ENCODE peak calls at places on chromosomes 7 and 10, in five cellular contexts. U is colonic mucosa, H is hepatocyte, T is PC-3, W is foreskin fibroblast. N is an unnamed sample.

GRCh38 chr7:43671520-43671919 is 57.8 kb downstream of the COA1 start:
- DNase-seq in W (no peak), U (no peak), T (no peak), H (no peak), N (no peak)

GRCh38 chr10:122141821-122142651 is 129.1 kb upstream of the BTBD16 start:
- DNase-seq in H (no peak), U (no peak), W (peak), T (peak), N (no peak)

GRCh38 chr7:27174077-27175004 is at the start of gene HOXA10:
- DNase-seq in U (peak), H (no peak), W (peak), T (peak), N (no peak)

GRCh38 chr7:64098-64521 is 128.3 kb upstream of the FAM20C start:
- DNase-seq in U (peak), H (peak), T (peak), W (peak), N (peak)

GRCh38 chr10:3248526-3249255 is 76.1 kb upstream of the PITRM1 start:
- DNase-seq in T (peak), H (peak), W (peak), U (no peak), N (peak)

GRCh38 chr7:68006619-68007018 is 1010.0 kb downstream of the TYW1 start:
- DNase-seq in W (no peak), H (no peak), U (no peak), T (no peak), N (no peak)

GRCh38 chr10:76327441-76327840 is 896.0 kb downstream of the LRMDA start:
- DNase-seq in U (no peak), W (no peak), T (peak), H (no peak), N (no peak)

GRCh38 chr7:104793066-104793465 is 220.9 kb upstream of the KMT2E start:
- DNase-seq in H (no peak), U (no peak), W (peak), T (no peak), N (no peak)

GRCh38 chr10:123570051-123570897 is 95.9 kb upstream of the GPR26 start:
- DNase-seq in U (no peak), W (no peak), H (no peak), T (no peak), N (no peak)

GRCh38 chr7:87147500-87147899 is 4.8 kb upstream of the DMTF1 start:
- DNase-seq in T (peak), W (no peak), U (no peak), H (no peak), N (no peak)

GRCh38 chr7:128938524-128939074 is 872 bp downstream of the IRF5 start:
- DNase-seq in W (peak), U (peak), T (no peak), H (no peak), N (no peak)

GRCh38 chr7:154627571-154628290 is 375.2 kb downstream of the PAXIP1 start:
- DNase-seq in W (no peak), U (no peak), H (no peak), T (no peak), N (peak)

GRCh38 chr7:26192485-26193087 is 8.0 kb downstream of the HNRNPA2B1 start:
- DNase-seq in U (no peak), W (no peak), H (no peak), T (no peak), N (no peak)

GRCh38 chr10:79340646-79341244 is 6.5 kb upstream of the PPIF start:
- DNase-seq in H (no peak), W (no peak), T (no peak), U (no peak), N (no peak)

GRCh38 chr7:30789334-30789711 is 18.1 kb downstream of the MINDY4 start:
- DNase-seq in U (no peak), H (no peak), W (peak), T (peak), N (no peak)

GRCh38 chr7:30252885-30253795 is 31.3 kb upstream of the ZNRF2 start:
- DNase-seq in U (peak), T (peak), W (no peak), H (peak), N (peak)

GRCh38 chr10:88190540-88191213 is 327.3 kb downstream of the PTEN start:
- DNase-seq in H (no peak), W (no peak), T (no peak), U (no peak), N (no peak)

GRCh38 chr10:15510963-15511362 is 139.9 kb upstream of the FAM171A1 start:
- DNase-seq in H (no peak), T (no peak), W (no peak), U (no peak), N (no peak)

GRCh38 chr10:119413738-119414611 is 128.5 kb downstream of the RGS10 start:
- DNase-seq in T (no peak), H (peak), U (no peak), W (peak), N (peak)

GRCh38 chr7:100476903-100477870 is 1.8 kb downstream of the TSC22D4 start:
- DNase-seq in T (no peak), W (peak), U (peak), H (no peak), N (no peak)
- TF ChIP-seq CTCF in T (peak), W (peak), U (peak), H (peak), N (peak)

GRCh38 chr7:91080351-91080750 is 183.9 kb upstream of the FZD1 start:
- DNase-seq in U (no peak), H (no peak), T (no peak), W (no peak), N (no peak)

GRCh38 chr7:91085175-91085574 is 179.1 kb upstream of the FZD1 start:
- DNase-seq in T (no peak), W (no peak), U (no peak), H (no peak), N (no peak)

GRCh38 chr7:91082038-91082437 is 182.2 kb upstream of the FZD1 start:
- DNase-seq in T (no peak), H (no peak), U (no peak), W (peak), N (peak)

GRCh38 chr7:91083855-91084644 is 180.2 kb upstream of the FZD1 start:
- DNase-seq in T (peak), W (peak), H (peak), U (no peak), N (no peak)

DNA sequence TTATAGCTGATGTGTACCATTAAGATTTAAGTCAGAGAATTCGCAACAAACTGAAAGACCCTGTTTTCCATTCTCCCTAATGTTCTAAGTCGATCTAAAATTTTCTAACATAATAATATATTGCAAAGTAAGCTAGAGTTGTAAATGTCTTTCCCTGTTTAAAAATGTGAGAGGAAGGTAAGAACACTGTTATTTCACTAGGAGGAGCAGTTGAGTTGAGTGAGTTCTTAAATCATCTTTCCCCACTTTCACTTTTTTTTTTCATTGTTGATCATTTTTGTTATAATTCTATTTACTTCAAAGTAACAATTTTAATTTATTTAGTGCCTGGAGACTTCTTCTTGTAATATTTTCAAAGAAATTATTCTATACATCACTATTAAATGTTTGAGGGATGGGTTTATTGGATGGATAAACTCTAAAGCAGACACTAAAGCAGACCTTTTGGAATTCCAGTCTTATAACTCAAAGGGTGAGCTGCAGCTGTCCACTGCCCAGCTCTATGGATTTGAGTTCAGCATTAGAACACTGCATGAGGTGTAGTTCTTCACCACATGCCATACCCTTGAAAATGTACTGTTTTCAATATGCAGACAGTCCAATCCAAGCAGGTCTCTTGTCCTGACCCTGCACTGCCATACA is 181.3 kb upstream of the FZD1 start:
- DNase-seq in W (peak), U (no peak), T (peak), H (peak), N (peak)
- H3K4me3 ChIP-seq in W (no peak), U (no peak), T (no peak), H (no peak), N (no peak)

DNA sequence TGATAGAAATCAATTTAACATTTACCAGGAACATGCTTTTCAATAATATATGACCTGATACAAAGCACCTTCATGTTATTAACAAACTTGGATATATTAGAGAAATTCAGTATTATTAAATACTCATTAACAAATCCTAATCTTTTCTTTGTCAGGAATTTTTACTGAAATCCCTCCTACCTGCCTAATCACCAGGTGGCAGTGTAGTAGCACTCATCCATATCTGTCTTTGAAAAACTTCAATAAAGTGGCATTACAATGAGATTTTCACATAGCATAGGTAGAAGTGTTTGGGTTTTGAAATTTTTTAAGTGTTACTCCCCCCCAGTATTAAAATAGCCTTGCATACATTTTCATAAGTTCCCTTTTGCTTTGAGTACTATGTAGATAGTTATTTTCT is 1246.6 kb upstream of the LRRN3 start:
- DNase-seq in U (no peak), W (peak), T (peak), H (peak), N (peak)
- TF ChIP-seq CTCF in U (no peak), W (peak), T (peak), H (peak), N (peak)

DNA sequence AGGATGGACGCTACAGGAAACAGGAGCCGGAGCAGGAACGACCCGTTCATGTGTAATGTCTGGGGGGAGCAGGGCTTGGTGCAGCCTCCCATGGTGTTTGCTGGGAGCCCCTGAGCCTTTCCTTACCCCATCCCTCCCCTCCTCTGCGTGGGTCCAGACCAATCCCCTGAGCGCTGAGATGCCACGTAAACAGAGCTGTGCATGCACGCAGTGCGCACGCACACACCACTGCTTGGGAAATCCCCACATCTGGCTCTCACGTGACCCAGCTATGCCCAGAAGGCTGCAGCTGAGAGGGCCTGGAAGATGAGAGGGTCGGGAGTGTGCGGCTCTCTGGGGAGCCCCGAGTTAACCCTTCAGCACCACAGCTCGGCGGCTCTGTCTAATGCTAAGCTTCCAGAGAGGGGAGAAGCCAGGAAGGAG is 177.3 kb downstream of the SH3PXD2A start:
- DNase-seq in U (peak), W (peak), H (peak), T (no peak), N (no peak)
- H3K4me3 ChIP-seq in U (peak), W (peak), H (no peak), T (no peak), N (no peak)

DNA sequence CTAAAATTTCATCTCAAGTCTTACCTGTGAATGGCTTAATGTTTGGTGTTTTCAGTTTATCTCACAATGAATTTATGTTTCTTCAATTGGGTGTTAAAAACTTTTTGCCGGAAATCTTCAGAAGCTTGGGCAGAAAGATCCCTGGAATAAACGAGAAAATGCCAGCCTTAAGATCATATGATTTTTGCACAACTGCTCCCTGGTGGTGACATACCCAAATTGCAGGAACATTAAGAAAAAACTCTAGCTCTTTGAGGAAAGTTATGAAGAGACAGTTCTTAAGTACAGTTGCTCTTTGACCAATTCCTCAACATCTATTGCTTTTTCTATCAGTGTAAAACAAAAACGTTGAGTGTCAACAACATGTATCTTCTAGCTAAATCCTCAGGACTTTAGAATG is 48.2 kb upstream of the CREB5 start:
- DNase-seq in T (peak), H (no peak), U (no peak), W (no peak), N (no peak)
- TF ChIP-seq CTCF in T (peak), H (peak), U (no peak), W (peak), N (peak)

GRCh38 chr10:117541909-117542705 is 439 bp upstream of the EMX2 start:
- DNase-seq in H (peak), U (no peak), W (peak), T (no peak), N (peak)

GRCh38 chr10:117540640-117541404 is 1.7 kb upstream of the EMX2 start:
- DNase-seq in H (no peak), T (no peak), W (no peak), U (no peak), N (no peak)

GRCh38 chr10:117539271-117539876 is 3.2 kb upstream of the EMX2 start:
- DNase-seq in W (no peak), T (no peak), U (no peak), H (no peak), N (no peak)

GRCh38 chr10:117541405-117541908 is 1.1 kb upstream of the EMX2 start:
- DNase-seq in U (no peak), T (no peak), H (no peak), W (peak), N (no peak)

DNA sequence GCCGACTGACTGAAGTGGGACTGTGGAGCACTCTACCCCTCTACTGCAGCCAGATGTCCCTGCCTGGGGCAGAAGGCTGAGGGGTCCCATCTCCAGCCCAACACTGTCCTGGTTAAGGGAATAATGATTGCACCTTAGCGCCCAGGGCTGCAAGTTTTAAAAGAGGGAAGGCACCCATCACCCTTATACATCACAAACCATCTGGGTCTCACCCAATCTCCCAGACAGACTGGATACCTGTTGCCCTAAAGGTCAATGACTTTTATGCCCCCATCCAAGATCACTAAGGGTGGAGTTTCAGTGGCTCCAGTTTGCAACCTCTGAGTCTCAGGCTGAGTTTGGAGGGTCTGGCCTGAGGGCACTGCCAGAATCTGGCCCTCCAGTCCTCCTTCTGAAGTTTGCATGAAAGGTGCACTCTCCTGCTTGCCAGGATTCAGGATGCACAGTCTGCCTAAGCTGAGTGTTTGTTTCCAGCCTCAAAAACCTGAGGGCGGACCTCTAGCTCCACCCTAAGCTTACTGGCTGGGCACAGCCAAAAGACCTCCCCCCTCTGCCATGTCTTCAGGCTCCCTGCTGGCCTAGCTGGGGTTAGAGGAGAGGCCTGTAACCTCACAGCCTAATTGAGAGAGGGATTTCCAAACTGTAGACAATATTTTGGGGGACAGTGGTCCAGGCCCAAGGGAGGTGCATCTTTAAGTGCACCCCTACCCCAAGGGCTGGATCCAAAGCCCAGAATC is 2.5 kb upstream of the EMX2 start:
- DNase-seq in T (no peak), U (no peak), W (no peak), H (no peak), N (no peak)
- H3K4me3 ChIP-seq in T (no peak), U (no peak), W (peak), H (no peak), N (no peak)

GRCh38 chr10:13054844-13055243 is 45.1 kb upstream of the OPTN start:
- DNase-seq in T (no peak), W (no peak), U (no peak), H (no peak), N (no peak)
- TF ChIP-seq CTCF in T (no peak), W (no peak), U (no peak), H (no peak), N (no peak)

N was measured in astrocyte of the cerebellum.